ENCODE peak calls at places on chromosomes 5 and 9, in seven cellular contexts. B, K, I, D, P, S and W are unnamed samples.

GRCh38 chr9:75027187-75028107 is 646 bp downstream of the CARNMT1 start:
- DNase-seq in B (peak), K (peak), I (no peak), D (peak), P (peak), S (no peak), W (peak)

GRCh38 chr5:40634154-40634553 is 45.6 kb upstream of the PTGER4 start:
- DNase-seq in B (no peak), K (no peak), I (no peak), D (no peak), P (no peak), S (no peak), W (no peak)

GRCh38 chr5:322281-322941 is 897 bp downstream of the AHRR start:
- DNase-seq in B (no peak), K (no peak), I (no peak), D (no peak), P (no peak), S (no peak), W (no peak)

GRCh38 chr5:73296772-73297171 is 123.8 kb downstream of the TMEM174 start:
- DNase-seq in B (no peak), K (peak), I (no peak), D (no peak), P (no peak), S (no peak), W (no peak)

GRCh38 chr5:167051369-167051768 is 1240.1 kb upstream of the WWC1 start:
- DNase-seq in B (no peak), K (no peak), I (no peak), D (no peak), P (no peak), S (no peak), W (no peak)

GRCh38 chr5:122311400-122311887 is 593 bp upstream of the SNCAIP start:
- DNase-seq in B (no peak), K (no peak), I (no peak), D (no peak), P (peak), S (no peak), W (no peak)

GRCh38 chr9:79166005-79166404 is 405.8 kb upstream of the TLE4 start:
- DNase-seq in B (no peak), K (peak), I (no peak), D (no peak), P (peak), S (no peak), W (peak)

GRCh38 chr5:67047180-67047579 is 149.4 kb downstream of the CD180 start:
- DNase-seq in B (no peak), K (no peak), I (no peak), D (peak), P (no peak), S (no peak), W (no peak)

GRCh38 chr9:93122721-93123221 is 11.3 kb downstream of the NINJ1 start:
- DNase-seq in B (no peak), K (no peak), I (no peak), D (no peak), P (no peak), S (no peak), W (no peak)

GRCh38 chr5:96973561-96974401 is 37.9 kb downstream of the LNPEP start:
- DNase-seq in B (no peak), K (no peak), I (no peak), D (no peak), P (no peak), S (no peak), W (no peak)

GRCh38 chr5:40367260-40367659 is 312.5 kb upstream of the PTGER4 start:
- DNase-seq in B (no peak), K (no peak), I (no peak), D (no peak), P (no peak), S (no peak), W (peak)

GRCh38 chr5:131164931-131165727 is at the start of gene HINT1:
- DNase-seq in B (peak), K (peak), I (peak), D (peak), P (peak), S (peak), W (peak)

GRCh38 chr9:534886-535285 is 306.6 kb upstream of the DMRT1 start:
- DNase-seq in B (no peak), K (no peak), I (no peak), D (no peak), P (no peak), S (no peak), W (no peak)

GRCh38 chr5:61640631-61641030 is 308.6 kb downstream of the ZSWIM6 start:
- DNase-seq in B (no peak), K (no peak), I (no peak), D (no peak), P (no peak), S (no peak), W (no peak)

GRCh38 chr9:132756214-132756799 is 86.0 kb downstream of the GTF3C4 start:
- DNase-seq in B (no peak), K (no peak), I (no peak), D (peak), P (no peak), S (no peak), W (no peak)

GRCh38 chr9:4389755-4390154 is 89.9 kb upstream of the GLIS3 start:
- DNase-seq in B (no peak), K (no peak), I (no peak), D (no peak), P (no peak), S (no peak), W (no peak)

GRCh38 chr9:26341545-26341944 is 551.1 kb downstream of the CAAP1 start:
- DNase-seq in B (no peak), K (no peak), I (no peak), D (no peak), P (no peak), S (no peak), W (no peak)

GRCh38 chr5:112479418-112479817 is 60.3 kb upstream of the EPB41L4A start:
- DNase-seq in B (no peak), K (no peak), I (peak), D (no peak), P (no peak), S (no peak), W (peak)

GRCh38 chr9:91555132-91555531 is 131.5 kb upstream of the NFIL3 start:
- DNase-seq in B (no peak), K (no peak), I (no peak), D (no peak), P (no peak), S (no peak), W (no peak)

GRCh38 chr9:135410831-135411473 is 68.6 kb upstream of the PPP1R26 start:
- DNase-seq in B (no peak), K (peak), I (no peak), D (no peak), P (peak), S (no peak), W (no peak)

GRCh38 chr9:1877951-1878350 is 137.2 kb upstream of the SMARCA2 start:
- DNase-seq in B (no peak), K (no peak), I (no peak), D (no peak), P (no peak), S (no peak), W (no peak)

GRCh38 chr5:141223112-141223783 is at the start of gene PCDHB14:
- DNase-seq in B (no peak), K (peak), I (no peak), D (peak), P (peak), S (peak), W (peak)

GRCh38 chr9:3865373-3865772 is 339.6 kb upstream of the RFX3 start:
- DNase-seq in B (no peak), K (no peak), I (no peak), D (no peak), P (no peak), S (no peak), W (no peak)

GRCh38 chr5:158780656-158781237 is 319.0 kb downstream of the EBF1 start:
- DNase-seq in B (no peak), K (no peak), I (no peak), D (no peak), P (no peak), S (no peak), W (no peak)

GRCh38 chr5:117486879-117487391 is 912.3 kb upstream of the SEMA6A start:
- DNase-seq in B (no peak), K (peak), I (no peak), D (no peak), P (no peak), S (no peak), W (peak)

GRCh38 chr5:134603059-134603458 is 29.6 kb downstream of the SAR1B start:
- DNase-seq in B (no peak), K (no peak), I (peak), D (no peak), P (no peak), S (no peak), W (no peak)

GRCh38 chr9:20559236-20559896 is 62.9 kb downstream of the MLLT3 start:
- DNase-seq in B (no peak), K (no peak), I (no peak), D (no peak), P (no peak), S (no peak), W (no peak)